ENCODE peak calls at places on chromosomes 6 and 20, in five cellular contexts. Z, H, A, O and Y are unnamed samples.

GRCh38 chr20:50169329-50169823 is 15.9 kb upstream of the PEDS1 start:
- DNase-seq in Z (peak), H (peak), A (peak), O (peak), Y (peak)

GRCh38 chr20:40787922-40788321 is 98.9 kb upstream of the MAFB start:
- DNase-seq in Z (no peak), H (no peak), A (no peak), O (no peak), Y (no peak)

GRCh38 chr6:52575490-52575868 is 1.4 kb downstream of the TRAM2 start:
- DNase-seq in Z (peak), H (no peak), A (no peak), O (no peak), Y (peak)

GRCh38 chr6:25556516-25556915 is 95.5 kb upstream of the SCGN start:
- DNase-seq in Z (peak), H (peak), A (peak), O (peak), Y (peak)

GRCh38 chr6:157811476-157812173 is 11.4 kb upstream of the SNX9 start:
- DNase-seq in Z (peak), H (no peak), A (no peak), O (no peak), Y (peak)

GRCh38 chr20:7926767-7927166 is 13.5 kb downstream of the HAO1 start:
- DNase-seq in Z (peak), H (no peak), A (no peak), O (peak), Y (peak)

GRCh38 chr6:119895626-119896025 is 546.1 kb upstream of the MAN1A1 start:
- DNase-seq in Z (no peak), H (no peak), A (no peak), O (no peak), Y (no peak)

GRCh38 chr6:16704706-16705402 is 56.4 kb downstream of the ATXN1 start:
- DNase-seq in Z (no peak), H (peak), A (no peak), O (no peak), Y (peak)

GRCh38 chr6:136546321-136546720 is 3.9 kb downstream of the MAP7 start:
- DNase-seq in Z (no peak), H (no peak), A (no peak), O (no peak), Y (no peak)

GRCh38 chr6:36929607-36930006 is 24.9 kb upstream of the PI16 start:
- DNase-seq in Z (no peak), H (no peak), A (no peak), O (peak), Y (peak)

GRCh38 chr20:58650181-58650775 is 805 bp upstream of the STX16 start:
- DNase-seq in Z (no peak), H (no peak), A (peak), O (no peak), Y (peak)

GRCh38 chr6:141364694-141365093 is 768.0 kb upstream of the GJE1 start:
- DNase-seq in Z (no peak), H (no peak), A (no peak), O (no peak), Y (no peak)

GRCh38 chr20:4613718-4614620 is 107.7 kb upstream of the PRND start:
- DNase-seq in Z (peak), H (peak), A (no peak), O (peak), Y (peak)

GRCh38 chr20:58599966-58600365 is 51.1 kb upstream of the STX16 start:
- DNase-seq in Z (no peak), H (no peak), A (no peak), O (no peak), Y (no peak)

GRCh38 chr6:35769211-35769610 is 7.2 kb upstream of the CLPSL2 start:
- DNase-seq in Z (no peak), H (no peak), A (no peak), O (no peak), Y (no peak)

GRCh38 chr6:40584741-40585140 is 2.4 kb downstream of the LRFN2 start:
- DNase-seq in Z (no peak), H (no peak), A (no peak), O (no peak), Y (no peak)